ENCODE peak calls at places on chromosomes 5 and 9, in six cellular contexts. One of them, this sample, is unnamed. For H3K36me3, the result is how much of the 10 kb centered on the place peaks cover.

GRCh38 chr5:59039296-59040006 is 456.6 kb downstream of the RAB3C start:
- DNase-seq in H1: peak
- DNase-seq in K562: no peak
- DNase-seq in GM12878: no peak
- DNase-seq in SK-N-SH: peak
- DNase-seq in HepG2: no peak
- DNase-seq in this sample: peak

GRCh38 chr5:137348759-137349158 is 150.4 kb downstream of the SPOCK1 start:
- DNase-seq in SK-N-SH: no peak
- DNase-seq in HepG2: no peak
- DNase-seq in H1: no peak
- DNase-seq in K562: no peak
- DNase-seq in GM12878: no peak
- DNase-seq in this sample: no peak

GRCh38 chr5:53779541-53779981 is 219.1 kb downstream of the NDUFS4 start:
- DNase-seq in HepG2: no peak
- DNase-seq in H1: no peak
- DNase-seq in K562: no peak
- DNase-seq in GM12878: no peak
- DNase-seq in SK-N-SH: peak
- DNase-seq in this sample: peak

GRCh38 chr5:169667896-169668674 is 31.0 kb downstream of the DOCK2 start:
- DNase-seq in HepG2: peak
- DNase-seq in GM12878: no peak
- DNase-seq in SK-N-SH: peak
- DNase-seq in K562: no peak
- DNase-seq in H1: no peak
- DNase-seq in this sample: peak

GRCh38 chr5:124922255-124922975 is 176.0 kb upstream of the ZNF608 start:
- DNase-seq in GM12878: no peak
- DNase-seq in K562: no peak
- DNase-seq in SK-N-SH: no peak
- DNase-seq in HepG2: no peak
- DNase-seq in H1: no peak
- DNase-seq in this sample: no peak

GRCh38 chr5:139058121-139058520 is 140.0 kb downstream of the SIL1 start:
- DNase-seq in K562: no peak
- DNase-seq in H1: no peak
- DNase-seq in SK-N-SH: no peak
- DNase-seq in GM12878: no peak
- DNase-seq in HepG2: no peak
- DNase-seq in this sample: peak

GRCh38 chr5:16934123-16934522 is 2.0 kb downstream of the MYO10 start:
- DNase-seq in SK-N-SH: peak
- DNase-seq in K562: peak
- DNase-seq in GM12878: no peak
- DNase-seq in H1: peak
- DNase-seq in HepG2: peak
- DNase-seq in this sample: peak

GRCh38 chr9:134396825-134397224 is 70.6 kb downstream of the RXRA start:
- DNase-seq in HepG2: no peak
- DNase-seq in GM12878: no peak
- DNase-seq in H1: no peak
- DNase-seq in SK-N-SH: no peak
- DNase-seq in K562: no peak
- DNase-seq in this sample: no peak

GRCh38 chr5:1197876-1198666 is 3.3 kb upstream of the SLC6A19 start:
- DNase-seq in HepG2: no peak
- DNase-seq in SK-N-SH: no peak
- DNase-seq in H1: no peak
- DNase-seq in GM12878: no peak
- DNase-seq in K562: no peak
- DNase-seq in this sample: no peak

GRCh38 chr9:129709471-129710460 is 43.1 kb downstream of the PTGES start:
- DNase-seq in K562: no peak
- DNase-seq in HepG2: no peak
- DNase-seq in SK-N-SH: no peak
- DNase-seq in GM12878: no peak
- DNase-seq in H1: no peak
- DNase-seq in this sample: no peak

GRCh38 chr5:14872070-14872989 is 752 bp upstream of the ANKH start:
- DNase-seq in SK-N-SH: peak
- DNase-seq in HepG2: peak
- DNase-seq in GM12878: no peak
- DNase-seq in K562: peak
- DNase-seq in H1: peak
- DNase-seq in this sample: peak

GRCh38 chr5:131749138-131749537 is 47.7 kb downstream of the FNIP1 start:
- DNase-seq in HepG2: no peak
- DNase-seq in GM12878: no peak
- DNase-seq in SK-N-SH: no peak
- DNase-seq in K562: no peak
- DNase-seq in H1: no peak
- DNase-seq in this sample: peak

GRCh38 chr9:93276973-93277372 is 93.0 kb downstream of the WNK2 start:
- DNase-seq in SK-N-SH: no peak
- DNase-seq in K562: peak
- DNase-seq in HepG2: no peak
- DNase-seq in GM12878: no peak
- DNase-seq in H1: no peak
- DNase-seq in this sample: no peak

GRCh38 chr5:171681667-171682066 is 104.0 kb upstream of the SMIM23 start:
- DNase-seq in H1: no peak
- DNase-seq in K562: no peak
- DNase-seq in GM12878: no peak
- DNase-seq in HepG2: no peak
- DNase-seq in SK-N-SH: no peak
- DNase-seq in this sample: peak

GRCh38 chr5:31291323-31291854 is 97.9 kb downstream of the CDH6 start:
- DNase-seq in K562: no peak
- DNase-seq in HepG2: no peak
- DNase-seq in H1: no peak
- DNase-seq in GM12878: no peak
- DNase-seq in SK-N-SH: peak
- DNase-seq in this sample: no peak

GRCh38 chr5:58266402-58266801 is 193.5 kb downstream of the PLK2 start:
- DNase-seq in HepG2: no peak
- DNase-seq in K562: no peak
- DNase-seq in GM12878: no peak
- DNase-seq in H1: no peak
- DNase-seq in SK-N-SH: no peak
- DNase-seq in this sample: peak

GRCh38 chr9:93054758-93055704 is 3.5 kb upstream of the SUSD3 start:
- DNase-seq in H1: no peak
- DNase-seq in GM12878: no peak
- DNase-seq in SK-N-SH: no peak
- DNase-seq in K562: no peak
- DNase-seq in HepG2: no peak
- DNase-seq in this sample: no peak

GRCh38 chr5:42656661-42657035 is 100.0 kb upstream of the CCDC152 start:
- DNase-seq in GM12878: no peak
- DNase-seq in HepG2: no peak
- DNase-seq in K562: no peak
- DNase-seq in H1: no peak
- DNase-seq in SK-N-SH: no peak
- DNase-seq in this sample: no peak

GRCh38 chr9:105865315-105865714 is 171.0 kb downstream of the TMEM38B start:
- DNase-seq in HepG2: no peak
- DNase-seq in H1: no peak
- DNase-seq in SK-N-SH: no peak
- DNase-seq in K562: no peak
- DNase-seq in GM12878: no peak
- DNase-seq in this sample: no peak

GRCh38 chr5:126490167-126490937 is 67.1 kb downstream of the GRAMD2B start:
- DNase-seq in K562: no peak
- DNase-seq in GM12878: no peak
- DNase-seq in SK-N-SH: no peak
- DNase-seq in H1: no peak
- DNase-seq in HepG2: no peak
- DNase-seq in this sample: no peak

GRCh38 chr5:126486332-126486731 is 63.1 kb downstream of the GRAMD2B start:
- DNase-seq in H1: no peak
- DNase-seq in SK-N-SH: no peak
- DNase-seq in GM12878: no peak
- DNase-seq in K562: no peak
- DNase-seq in HepG2: no peak
- DNase-seq in this sample: no peak

GRCh38 chr5:126484248-126484647 is 61.0 kb downstream of the GRAMD2B start:
- DNase-seq in H1: no peak
- DNase-seq in HepG2: no peak
- DNase-seq in SK-N-SH: no peak
- DNase-seq in GM12878: no peak
- DNase-seq in K562: no peak
- DNase-seq in this sample: no peak

GRCh38 chr5:126487596-126487995 is 64.4 kb downstream of the GRAMD2B start:
- DNase-seq in SK-N-SH: no peak
- DNase-seq in GM12878: no peak
- DNase-seq in HepG2: no peak
- DNase-seq in H1: no peak
- DNase-seq in K562: no peak
- DNase-seq in this sample: no peak

GRCh38 chr5:126488362-126489065 is 65.3 kb downstream of the GRAMD2B start:
- DNase-seq in HepG2: no peak
- DNase-seq in SK-N-SH: no peak
- DNase-seq in GM12878: no peak
- DNase-seq in H1: no peak
- DNase-seq in K562: no peak
- DNase-seq in this sample: no peak
- H3K36me3 ChIP-seq in HepG2: under half
- H3K36me3 ChIP-seq in SK-N-SH: under half
- H3K36me3 ChIP-seq in GM12878: under half
- H3K36me3 ChIP-seq in H1: under half
- H3K36me3 ChIP-seq in K562: under half
- H3K36me3 ChIP-seq in this sample: under half

DNA sequence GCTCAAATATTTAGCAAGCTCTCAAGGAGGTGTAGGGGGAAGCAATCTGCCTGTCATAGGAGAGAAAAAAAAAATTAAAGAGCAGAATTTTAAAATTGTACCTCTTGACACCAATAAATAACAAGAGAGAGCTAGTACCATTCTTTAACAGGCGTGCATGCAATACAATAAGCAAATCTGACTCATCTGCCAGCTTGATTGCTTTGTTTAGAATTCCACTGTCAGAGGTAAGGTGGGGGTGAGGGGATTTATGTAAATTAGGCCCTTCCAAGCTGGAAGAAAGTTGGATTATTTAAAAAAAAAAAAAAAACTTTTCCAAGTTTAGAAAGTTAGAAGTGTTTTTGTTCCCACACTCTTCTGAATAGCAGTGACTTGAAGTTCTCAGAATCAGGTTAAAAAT is 477.3 kb downstream of the TLE4 start:
- DNase-seq in H1: no peak
- DNase-seq in GM12878: no peak
- DNase-seq in K562: no peak
- DNase-seq in SK-N-SH: no peak
- DNase-seq in HepG2: no peak
- DNase-seq in this sample: peak
- TF ChIP-seq USF2 in H1: no peak
- TF ChIP-seq USF2 in GM12878: no peak
- TF ChIP-seq USF2 in K562: no peak
- TF ChIP-seq USF2 in SK-N-SH: no peak
- TF ChIP-seq USF2 in HepG2: no peak
- TF ChIP-seq USF2 in this sample: no peak

DNA sequence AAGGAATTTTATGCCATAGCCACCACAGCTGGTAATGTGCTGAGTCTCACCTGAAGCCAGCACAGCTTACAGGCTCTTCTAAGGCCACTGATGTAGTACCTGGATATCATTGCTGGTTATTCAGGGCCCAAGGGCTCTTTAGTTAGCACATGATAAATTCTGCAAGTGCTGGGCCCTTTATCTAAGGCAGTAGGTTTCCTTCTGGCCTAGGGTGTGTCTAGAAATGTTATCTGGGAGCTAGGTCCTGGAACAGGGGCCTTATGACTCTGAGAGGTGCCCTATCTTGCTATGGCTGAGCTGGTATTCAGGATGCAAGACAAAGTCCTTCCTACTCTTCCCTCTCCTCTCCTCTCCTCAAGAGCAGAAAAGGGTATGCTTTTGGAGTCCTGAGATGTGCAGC is 1424.5 kb upstream of the NUDT12 start:
- DNase-seq in SK-N-SH: no peak
- DNase-seq in GM12878: no peak
- DNase-seq in K562: no peak
- DNase-seq in HepG2: no peak
- DNase-seq in H1: no peak
- DNase-seq in this sample: no peak
- H3K36me3 ChIP-seq in SK-N-SH: under half
- H3K36me3 ChIP-seq in GM12878: under half
- H3K36me3 ChIP-seq in K562: under half
- H3K36me3 ChIP-seq in HepG2: under half
- H3K36me3 ChIP-seq in H1: under half
- H3K36me3 ChIP-seq in this sample: under half

DNA sequence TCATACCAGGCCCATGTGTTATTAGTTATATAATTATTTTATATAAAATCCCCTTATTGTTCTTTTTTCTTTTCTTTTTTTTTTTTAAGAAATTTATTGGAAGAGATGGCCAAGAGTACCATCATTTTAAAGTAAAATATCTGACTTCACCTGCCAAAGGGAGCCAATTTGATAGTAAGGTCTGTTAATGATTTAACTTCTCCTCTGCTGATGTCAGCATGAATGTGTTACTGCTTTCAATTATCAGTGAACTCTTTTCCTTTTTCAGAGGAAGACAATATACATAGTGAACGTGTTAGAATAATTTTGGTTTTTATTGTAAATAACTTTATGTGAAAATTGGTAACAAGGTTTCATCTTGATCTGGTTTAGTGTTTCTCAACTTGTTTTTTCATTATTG is 409.6 kb downstream of the SH3GL2 start:
- DNase-seq in HepG2: no peak
- DNase-seq in GM12878: no peak
- DNase-seq in SK-N-SH: no peak
- DNase-seq in K562: no peak
- DNase-seq in H1: no peak
- DNase-seq in this sample: no peak
- TF ChIP-seq USF2 in HepG2: no peak
- TF ChIP-seq USF2 in GM12878: no peak
- TF ChIP-seq USF2 in SK-N-SH: no peak
- TF ChIP-seq USF2 in K562: no peak
- TF ChIP-seq USF2 in H1: no peak
- TF ChIP-seq USF2 in this sample: no peak